ENCODE peak calls at places on chromosomes 12 and 14, in ten cellular contexts. T, W, X, M, Y, N, O, D, C and U are unnamed samples.
A peak's percentile ranks its signal among the peaks of the same experiment; 100 is the strongest.

GRCh38 chr12:18139989-18140596 is 50.1 kb upstream of the RERGL start:
- DNase-seq in T (no peak), W (peak; percentile 30), X (no peak), M (peak; percentile 8), Y (peak; percentile 19), N (no peak), O (no peak), D (no peak), C (no peak), U (peak; percentile 42)

GRCh38 chr12:105931762-105932587 is 206.8 kb downstream of the NUAK1 start:
- DNase-seq in T (no peak), W (no peak), X (no peak), M (no peak), Y (no peak), N (no peak), O (no peak), D (no peak), C (no peak), U (no peak)

GRCh38 chr14:80202888-80203562 is 8.3 kb downstream of the DIO2 start:
- DNase-seq in T (no peak), W (no peak), X (no peak), M (peak; percentile 53), Y (no peak), N (no peak), O (no peak), D (peak; percentile 7), C (peak; percentile 62), U (peak; percentile 30)

GRCh38 chr14:68781161-68782021 is 11.5 kb downstream of the ZFP36L1 start:
- DNase-seq in T (no peak), W (no peak), X (no peak), M (no peak), Y (no peak), N (peak; percentile 11), O (no peak), D (no peak), C (peak; percentile 4), U (no peak)

GRCh38 chr12:53489242-53489915 is 9.9 kb downstream of the MAP3K12 start:
- DNase-seq in T (no peak), W (no peak), X (no peak), M (no peak), Y (no peak), N (no peak), O (no peak), D (no peak), C (no peak), U (no peak)

GRCh38 chr12:4763549-4763948 is 43.3 kb downstream of the GALNT8 start:
- DNase-seq in T (no peak), W (no peak), X (no peak), M (peak; percentile 13), Y (no peak), N (no peak), O (no peak), D (no peak), C (peak; percentile 78), U (no peak)

GRCh38 chr12:115611477-115611876 is 666.0 kb downstream of the MED13L start:
- DNase-seq in T (peak; percentile 83), W (no peak), X (no peak), M (no peak), Y (no peak), N (no peak), O (no peak), D (no peak), C (no peak), U (no peak)

GRCh38 chr12:45893240-45893639 is 97.1 kb downstream of the SCAF11 start:
- DNase-seq in T (no peak), W (no peak), X (no peak), M (peak; percentile 18), Y (no peak), N (no peak), O (no peak), D (no peak), C (no peak), U (peak; percentile 19)

GRCh38 chr12:128974881-128975280 is 121.6 kb downstream of the GLT1D1 start:
- DNase-seq in T (no peak), W (peak; percentile 36), X (no peak), M (no peak), Y (no peak), N (no peak), O (no peak), D (no peak), C (no peak), U (no peak)

GRCh38 chr12:67366530-67367196 is 97.5 kb downstream of the CAND1 start:
- DNase-seq in T (no peak), W (no peak), X (no peak), M (no peak), Y (peak; percentile 87), N (no peak), O (no peak), D (no peak), C (no peak), U (no peak)

GRCh38 chr12:80714055-80714454 is 2.7 kb upstream of the MYF5 start:
- DNase-seq in T (no peak), W (no peak), X (no peak), M (no peak), Y (peak; percentile 43), N (no peak), O (no peak), D (no peak), C (no peak), U (peak; percentile 4)

GRCh38 chr12:51864701-51865469 is 16.4 kb upstream of the FIGNL2 start:
- DNase-seq in T (no peak), W (no peak), X (no peak), M (no peak), Y (no peak), N (no peak), O (no peak), D (no peak), C (no peak), U (no peak)

GRCh38 chr12:77294016-77294415 is 228.6 kb upstream of the E2F7 start:
- DNase-seq in T (no peak), W (no peak), X (no peak), M (no peak), Y (peak; percentile 64), N (no peak), O (no peak), D (no peak), C (no peak), U (peak; percentile 61)

GRCh38 chr14:100592461-100592871 is 5.2 kb upstream of the BEGAIN start:
- DNase-seq in T (no peak), W (no peak), X (no peak), M (no peak), Y (no peak), N (no peak), O (no peak), D (no peak), C (peak; percentile 5), U (no peak)

GRCh38 chr12:79897617-79898016 is 37.3 kb downstream of the PPP1R12A start:
- DNase-seq in T (no peak), W (no peak), X (no peak), M (no peak), Y (peak; percentile 100), N (no peak), O (no peak), D (no peak), C (no peak), U (peak; percentile 79)

GRCh38 chr12:119695034-119695433 is 27.1 kb downstream of the PRKAB1 start:
- DNase-seq in T (no peak), W (no peak), X (no peak), M (no peak), Y (no peak), N (no peak), O (no peak), D (no peak), C (no peak), U (peak; percentile 26)

GRCh38 chr14:79407572-79407971 is 803.7 kb downstream of the DIO2 start:
- DNase-seq in T (no peak), W (no peak), X (no peak), M (no peak), Y (no peak), N (no peak), O (no peak), D (no peak), C (no peak), U (no peak)

GRCh38 chr12:130742716-130743115 is 26.6 kb upstream of the RIMBP2 start:
- DNase-seq in T (no peak), W (no peak), X (no peak), M (no peak), Y (no peak), N (no peak), O (no peak), D (no peak), C (no peak), U (no peak)

GRCh38 chr12:100295764-100296555 is 29.0 kb downstream of the SCYL2 start:
- DNase-seq in T (no peak), W (no peak), X (no peak), M (no peak), Y (peak; percentile 59), N (no peak), O (no peak), D (no peak), C (no peak), U (peak; percentile 17)

GRCh38 chr14:37583358-37584210 is 11.5 kb downstream of the FOXA1 start:
- DNase-seq in T (peak; percentile 68), W (peak; percentile 93), X (no peak), M (peak; percentile 41), Y (no peak), N (no peak), O (no peak), D (no peak), C (peak; percentile 45), U (peak; percentile 16)

GRCh38 chr14:36506732-36507614 is 13.1 kb downstream of the NKX2-1 start:
- DNase-seq in T (peak; percentile 75), W (no peak), X (no peak), M (no peak), Y (no peak), N (no peak), O (no peak), D (no peak), C (no peak), U (no peak)

GRCh38 chr12:84913151-84913550 is 552 bp upstream of the SLC6A15 start:
- DNase-seq in T (no peak), W (no peak), X (peak; percentile 29), M (peak; percentile 19), Y (peak; percentile 1), N (no peak), O (no peak), D (no peak), C (peak; percentile 34), U (peak; percentile 58)

GRCh38 chr12:20442322-20442721 is 74.0 kb downstream of the PDE3A start:
- DNase-seq in T (no peak), W (no peak), X (no peak), M (no peak), Y (no peak), N (no peak), O (no peak), D (no peak), C (no peak), U (no peak)

GRCh38 chr12:90000721-90001120 is 292.1 kb upstream of the ATP2B1 start:
- DNase-seq in T (no peak), W (no peak), X (no peak), M (no peak), Y (no peak), N (no peak), O (no peak), D (no peak), C (no peak), U (no peak)

GRCh38 chr14:46820291-46820690 is 168.7 kb upstream of the RPL10L start:
- DNase-seq in T (no peak), W (no peak), X (no peak), M (no peak), Y (no peak), N (no peak), O (no peak), D (no peak), C (no peak), U (no peak)